ENCODE peak calls at places on chromosome 20, in seven cellular contexts. X is naive thymus-derived CD8-positive, alpha-beta T cell; V is cerebellar cortex; U is posterior cingulate gyrus; F is GM06990; L is HFF-Myc; G is suprapubic skin. B is an unnamed sample.

GRCh38 chr20:58845706-58846105 is 5.0 kb downstream of the GNAS-AS1 start:
- DNase-seq in X (no peak), V (no peak), U (no peak), F (no peak), L (no peak), G (no peak), B (no peak)

GRCh38 chr20:53643031-53643832 is 49.6 kb upstream of the ZNF217 start:
- DNase-seq in X (peak; percentile 44), V (no peak), U (no peak), F (peak; percentile 67), L (no peak), G (no peak), B (peak; percentile 35)

GRCh38 chr20:55417797-55418196 is 587.5 kb downstream of the CBLN4 start:
- DNase-seq in X (no peak), V (no peak), U (no peak), F (no peak), L (no peak), G (no peak), B (no peak)

GRCh38 chr20:37711987-37712961 is 18.4 kb downstream of the CTNNBL1 start:
- DNase-seq in X (no peak), V (peak; percentile 61), U (peak; percentile 42), F (no peak), L (no peak), G (no peak), B (no peak)

GRCh38 chr20:4601630-4602296 is 119.9 kb upstream of the PRND start:
- DNase-seq in X (no peak), V (peak; percentile 59), U (peak; percentile 89), F (no peak), L (no peak), G (no peak), B (no peak)

GRCh38 chr20:59771506-59772372 is 161.7 kb downstream of the SYCP2 start:
- DNase-seq in X (no peak), V (peak; percentile 64), U (no peak), F (no peak), L (no peak), G (no peak), B (no peak)

GRCh38 chr20:57727863-57728262 is 18.0 kb upstream of the PMEPA1 start:
- DNase-seq in X (no peak), V (no peak), U (no peak), F (no peak), L (no peak), G (no peak), B (no peak)

GRCh38 chr20:13868331-13868730 is 83.5 kb downstream of the NDUFAF5 start:
- DNase-seq in X (no peak), V (no peak), U (no peak), F (no peak), L (peak; percentile 9), G (no peak), B (no peak)